ENCODE peak calls at places on chromosomes 7 and 10, in eight cellular contexts. G is stimulated activated CD4-positive, alpha-beta T cell treated with anti-CD3 and anti-CD28 coated beads, Interleukin-15, amount 100 ng/mL, for 1 hour; R is stimulated activated naive B cell treated with anti-CD40 and anti-IgM and Interleukin-4, amounts not matched to agents 10 μg/mL and 1 μg/mL and 100 μg/mL, for 72 hours; B is heart left ventricle; V is CD4-positive, alpha-beta T cell; U is fibroblast of pulmonary artery; N is amygdala; F is AG09319. E is an unnamed sample.

GRCh38 chr7:103532955-103533354 is 86.9 kb upstream of the SLC26A5 start:
- DNase-seq in G (no peak), R (no peak), B (no peak), V (no peak), U (no peak), N (no peak), F (no peak), E (no peak)

GRCh38 chr7:40655426-40655825 is 520.6 kb downstream of the SUGCT start:
- DNase-seq in G (no peak), R (no peak), B (no peak), V (no peak), U (no peak), N (no peak), F (no peak), E (no peak)

GRCh38 chr10:86646532-86646931 is 7.8 kb upstream of the OPN4 start:
- DNase-seq in G (no peak), R (no peak), B (no peak), V (no peak), U (no peak), N (no peak), F (no peak), E (no peak)

GRCh38 chr10:80741278-80741677 is 203.6 kb downstream of the SH2D4B start:
- DNase-seq in G (no peak), R (no peak), B (no peak), V (no peak), U (no peak), N (no peak), F (no peak), E (no peak)

GRCh38 chr7:17126413-17127374 is 171.8 kb upstream of the AHR start:
- DNase-seq in G (no peak), R (no peak), B (no peak), V (no peak), U (no peak), N (no peak), F (no peak), E (no peak)

GRCh38 chr7:112665709-112666108 is 124.5 kb downstream of the TMEM168 start:
- DNase-seq in G (no peak), R (no peak), B (no peak), V (no peak), U (peak), N (no peak), F (no peak), E (peak)

GRCh38 chr7:14158111-14158510 is 168.6 kb upstream of the ETV1 start:
- DNase-seq in G (no peak), R (no peak), B (no peak), V (no peak), U (no peak), N (no peak), F (no peak), E (peak)

GRCh38 chr10:89367529-89367928 is 10.3 kb upstream of the IFIT1B start:
- DNase-seq in G (no peak), R (no peak), B (no peak), V (no peak), U (no peak), N (no peak), F (no peak), E (no peak)

GRCh38 chr7:12403287-12404181 is at the start of gene VWDE:
- DNase-seq in G (peak), R (peak), B (peak), V (no peak), U (peak), N (no peak), F (no peak), E (peak)

GRCh38 chr7:21947056-21947455 is 1.4 kb upstream of the CDCA7L start:
- DNase-seq in G (no peak), R (no peak), B (no peak), V (no peak), U (no peak), N (no peak), F (no peak), E (no peak)

GRCh38 chr10:93417886-93418285 is 64.2 kb downstream of the MYOF start:
- DNase-seq in G (no peak), R (no peak), B (no peak), V (no peak), U (no peak), N (no peak), F (no peak), E (no peak)

GRCh38 chr10:5565671-5566581 is 41.2 kb downstream of the CALML3 start:
- DNase-seq in G (no peak), R (no peak), B (peak), V (no peak), U (peak), N (no peak), F (no peak), E (peak)

GRCh38 chr10:62728479-62728878 is 76.0 kb upstream of the ADO start:
- DNase-seq in G (no peak), R (no peak), B (no peak), V (no peak), U (peak), N (no peak), F (no peak), E (no peak)

GRCh38 chr7:2237109-2237602 is 4.4 kb upstream of the MAD1L1 start:
- DNase-seq in G (no peak), R (peak), B (no peak), V (no peak), U (no peak), N (no peak), F (no peak), E (no peak)

GRCh38 chr10:4383683-4384082 is 442.3 kb upstream of the AKR1E2 start:
- DNase-seq in G (no peak), R (no peak), B (no peak), V (no peak), U (peak), N (no peak), F (no peak), E (no peak)

GRCh38 chr7:74292757-74293576 is 3.8 kb downstream of the CLIP2 start:
- DNase-seq in G (no peak), R (no peak), B (no peak), V (no peak), U (no peak), N (no peak), F (no peak), E (peak)

GRCh38 chr10:109966961-109967738 is 40.6 kb upstream of the ADD3 start:
- DNase-seq in G (no peak), R (no peak), B (no peak), V (no peak), U (peak), N (no peak), F (no peak), E (peak)

GRCh38 chr7:100891555-100891954 is 2.0 kb upstream of the UFSP1 start:
- DNase-seq in G (no peak), R (no peak), B (no peak), V (no peak), U (no peak), N (no peak), F (no peak), E (no peak)

GRCh38 chr7:128947854-128948253 is 10.1 kb downstream of the IRF5 start:
- DNase-seq in G (no peak), R (no peak), B (no peak), V (no peak), U (no peak), N (no peak), F (no peak), E (no peak)

E was measured in body of pancreas.